ENCODE peak calls at places on chromosomes 2 and 18, in five cellular contexts. C is lower lobe of right lung; K is brain microvascular endothelial cell; I is HTR-8/SVneo; U is activated naive CD4-positive, alpha-beta T cell treated with Interleukin-2 at 50 U/mL for 16 hours. B is an unnamed sample.
A peak's percentile ranks its signal among the peaks of the same experiment; 100 is the strongest.

GRCh38 chr18:13449651-13450050 is 231.1 kb downstream of the LDLRAD4 start:
- DNase-seq in I (no peak), K (no peak), C (no peak), U (no peak), B (no peak)

GRCh38 chr2:157875720-157876065 is 437 bp downstream of the ACVR1 start:
- DNase-seq in I (peak; percentile 21), C (peak; percentile 75), U (peak; percentile 71), K (no peak), B (no peak)

GRCh38 chr2:191171708-191172355 is 21.0 kb upstream of the STAT4 start:
- DNase-seq in I (peak; percentile 57), U (no peak), C (no peak), K (peak; percentile 85), B (no peak)

GRCh38 chr2:85997016-85997970 is 108.4 kb downstream of the POLR1A start:
- DNase-seq in I (no peak), C (no peak), K (no peak), U (no peak), B (no peak)

GRCh38 chr2:8803658-8804379 is 33.6 kb downstream of the KIDINS220 start:
- DNase-seq in U (peak; percentile 50), K (peak; percentile 90), C (no peak), I (peak; percentile 73), B (peak; percentile 79)

GRCh38 chr2:240672701-240673190 is 9.9 kb downstream of the AQP12B start:
- DNase-seq in U (no peak), C (no peak), K (no peak), I (no peak), B (no peak)

GRCh38 chr2:46506131-46506706 is 26.9 kb downstream of the TMEM247 start:
- DNase-seq in K (no peak), U (no peak), I (no peak), C (no peak), B (no peak)

GRCh38 chr2:59176737-59177136 is 935.6 kb upstream of the FANCL start:
- DNase-seq in K (no peak), U (no peak), C (no peak), I (no peak), B (no peak)

GRCh38 chr18:74190086-74190485 is 41.8 kb downstream of the TIMM21 start:
- DNase-seq in U (no peak), K (no peak), C (no peak), I (no peak), B (no peak)

GRCh38 chr18:10409041-10409440 is 45.4 kb upstream of the APCDD1 start:
- DNase-seq in I (no peak), U (no peak), C (no peak), K (no peak), B (no peak)

GRCh38 chr2:238383743-238384370 is 42.9 kb upstream of the ASB1 start:
- DNase-seq in K (no peak), U (no peak), C (no peak), I (no peak), B (no peak)

GRCh38 chr2:23488584-23488983 is 103.6 kb downstream of the KLHL29 start:
- DNase-seq in I (no peak), K (no peak), U (no peak), C (no peak), B (no peak)

GRCh38 chr2:57696016-57696415 is 350.6 kb upstream of the VRK2 start:
- DNase-seq in U (no peak), I (peak; percentile 59), K (peak; percentile 50), C (no peak), B (no peak)

GRCh38 chr2:45498661-45499550 is 112.2 kb downstream of the SRBD1 start:
- DNase-seq in I (no peak), U (no peak), K (no peak), C (no peak), B (no peak)

GRCh38 chr2:198055726-198056125 is 251.3 kb downstream of the PLCL1 start:
- DNase-seq in I (no peak), C (no peak), U (no peak), K (no peak), B (no peak)

GRCh38 chr2:35428548-35428947 is 927.0 kb upstream of the CRIM1 start:
- DNase-seq in C (peak; percentile 42), K (peak; percentile 1), U (no peak), I (no peak), B (no peak)

GRCh38 chr2:61291851-61292575 is 130.0 kb downstream of the C2orf74 start:
- DNase-seq in U (no peak), K (no peak), I (no peak), C (no peak), B (no peak)

GRCh38 chr2:71804251-71804650 is 343.4 kb downstream of the CYP26B1 start:
- DNase-seq in C (no peak), K (no peak), U (no peak), I (no peak), B (no peak)

GRCh38 chr2:15145046-15145817 is 415.9 kb downstream of the NBAS start:
- DNase-seq in I (no peak), K (no peak), U (no peak), C (no peak), B (no peak)

GRCh38 chr2:47061989-47062678 is 93.0 kb downstream of the STPG4 start:
- DNase-seq in U (no peak), K (no peak), C (no peak), I (no peak), B (no peak)

GRCh38 chr2:64982311-64982857 is 6.8 kb upstream of the SLC1A4 start:
- DNase-seq in U (no peak), K (no peak), I (no peak), C (no peak), B (no peak)

GRCh38 chr2:237636578-237636977 is 9.2 kb downstream of the LRRFIP1 start:
- DNase-seq in C (no peak), I (no peak), U (no peak), K (no peak), B (no peak)

GRCh38 chr2:119659601-119660342 is 19.2 kb upstream of the TMEM177 start:
- DNase-seq in C (no peak), U (peak; percentile 36), K (peak; percentile 40), I (peak; percentile 35), B (peak; percentile 9)

B was measured in NCI-H2029 treated with DMSO at 0.1 percent for 48 hours.